ENCODE peak calls at places on chromosomes 4 and X, in seven cellular contexts. One of them, this sample, is unnamed.

GRCh38 chrX:18194688-18195087 is 26.0 kb downstream of the BEND2 start:
- DNase-seq in ovary: no peak
- DNase-seq in PC-3: no peak
- DNase-seq in left lung: no peak
- DNase-seq in tibial nerve: no peak
- DNase-seq in dorsolateral prefrontal cortex: no peak
- DNase-seq in thyroid gland: no peak
- DNase-seq in this sample: no peak

GRCh38 chr4:4575284-4576211 is 33.7 kb upstream of the STX18 start:
- DNase-seq in left lung: peak
- DNase-seq in ovary: peak
- DNase-seq in dorsolateral prefrontal cortex: no peak
- DNase-seq in thyroid gland: peak
- DNase-seq in tibial nerve: no peak
- DNase-seq in PC-3: peak
- DNase-seq in this sample: peak

GRCh38 chrX:49079489-49080428 is at the start of gene WDR45:
- DNase-seq in dorsolateral prefrontal cortex: peak
- DNase-seq in tibial nerve: peak
- DNase-seq in ovary: peak
- DNase-seq in thyroid gland: peak
- DNase-seq in left lung: peak
- DNase-seq in PC-3: peak
- DNase-seq in this sample: peak

GRCh38 chr4:126705271-126705670 is 927.5 kb upstream of the INTU start:
- DNase-seq in PC-3: no peak
- DNase-seq in tibial nerve: no peak
- DNase-seq in left lung: no peak
- DNase-seq in ovary: no peak
- DNase-seq in dorsolateral prefrontal cortex: no peak
- DNase-seq in thyroid gland: no peak
- DNase-seq in this sample: no peak

GRCh38 chr4:108325561-108325960 is 156.8 kb upstream of the LEF1 start:
- DNase-seq in thyroid gland: no peak
- DNase-seq in ovary: no peak
- DNase-seq in dorsolateral prefrontal cortex: no peak
- DNase-seq in PC-3: no peak
- DNase-seq in tibial nerve: no peak
- DNase-seq in left lung: no peak
- DNase-seq in this sample: no peak

GRCh38 chr4:157114671-157115070 is 38.7 kb downstream of the GLRB start:
- DNase-seq in ovary: no peak
- DNase-seq in PC-3: no peak
- DNase-seq in left lung: no peak
- DNase-seq in tibial nerve: no peak
- DNase-seq in thyroid gland: no peak
- DNase-seq in dorsolateral prefrontal cortex: no peak
- DNase-seq in this sample: no peak

GRCh38 chrX:129534816-129535578 is 5.1 kb upstream of the OCRL start:
- DNase-seq in thyroid gland: no peak
- DNase-seq in left lung: no peak
- DNase-seq in dorsolateral prefrontal cortex: no peak
- DNase-seq in tibial nerve: no peak
- DNase-seq in PC-3: peak
- DNase-seq in ovary: no peak
- DNase-seq in this sample: no peak

GRCh38 chr4:70530997-70531396 is 12.6 kb downstream of the AMTN start:
- DNase-seq in tibial nerve: no peak
- DNase-seq in PC-3: no peak
- DNase-seq in thyroid gland: no peak
- DNase-seq in ovary: no peak
- DNase-seq in dorsolateral prefrontal cortex: no peak
- DNase-seq in left lung: no peak
- DNase-seq in this sample: peak

GRCh38 chrX:67104982-67105757 is 438.7 kb upstream of the AR start:
- DNase-seq in tibial nerve: peak
- DNase-seq in left lung: no peak
- DNase-seq in thyroid gland: peak
- DNase-seq in ovary: peak
- DNase-seq in PC-3: no peak
- DNase-seq in dorsolateral prefrontal cortex: no peak
- DNase-seq in this sample: no peak

GRCh38 chrX:67100031-67100884 is 443.6 kb upstream of the AR start:
- DNase-seq in PC-3: no peak
- DNase-seq in tibial nerve: no peak
- DNase-seq in ovary: no peak
- DNase-seq in left lung: no peak
- DNase-seq in thyroid gland: no peak
- DNase-seq in dorsolateral prefrontal cortex: no peak
- DNase-seq in this sample: no peak

GRCh38 chrX:67105758-67106116 is 438.1 kb upstream of the AR start:
- DNase-seq in left lung: no peak
- DNase-seq in thyroid gland: no peak
- DNase-seq in tibial nerve: no peak
- DNase-seq in PC-3: no peak
- DNase-seq in dorsolateral prefrontal cortex: no peak
- DNase-seq in ovary: no peak
- DNase-seq in this sample: no peak
- H3K27ac ChIP-seq in left lung: no peak
- H3K27ac ChIP-seq in thyroid gland: no peak
- H3K27ac ChIP-seq in tibial nerve: no peak
- H3K27ac ChIP-seq in PC-3: no peak
- H3K27ac ChIP-seq in dorsolateral prefrontal cortex: no peak
- H3K27ac ChIP-seq in ovary: no peak
- H3K27ac ChIP-seq in this sample: no peak

GRCh38 chrX:131830400-131831184 is 192.5 kb upstream of the STK26 start:
- DNase-seq in dorsolateral prefrontal cortex: peak
- DNase-seq in tibial nerve: peak
- DNase-seq in PC-3: peak
- DNase-seq in ovary: peak
- DNase-seq in left lung: peak
- DNase-seq in thyroid gland: peak
- DNase-seq in this sample: peak

GRCh38 chrX:131826572-131826971 is 196.5 kb upstream of the STK26 start:
- DNase-seq in tibial nerve: no peak
- DNase-seq in thyroid gland: no peak
- DNase-seq in PC-3: no peak
- DNase-seq in ovary: no peak
- DNase-seq in dorsolateral prefrontal cortex: no peak
- DNase-seq in left lung: no peak
- DNase-seq in this sample: no peak

GRCh38 chrX:131831185-131831520 is 191.9 kb upstream of the STK26 start:
- DNase-seq in ovary: no peak
- DNase-seq in PC-3: no peak
- DNase-seq in thyroid gland: no peak
- DNase-seq in tibial nerve: no peak
- DNase-seq in left lung: no peak
- DNase-seq in dorsolateral prefrontal cortex: no peak
- DNase-seq in this sample: no peak

GRCh38 chrX:131828482-131828881 is 194.6 kb upstream of the STK26 start:
- DNase-seq in thyroid gland: no peak
- DNase-seq in PC-3: no peak
- DNase-seq in left lung: no peak
- DNase-seq in dorsolateral prefrontal cortex: no peak
- DNase-seq in ovary: no peak
- DNase-seq in tibial nerve: no peak
- DNase-seq in this sample: no peak

DNA sequence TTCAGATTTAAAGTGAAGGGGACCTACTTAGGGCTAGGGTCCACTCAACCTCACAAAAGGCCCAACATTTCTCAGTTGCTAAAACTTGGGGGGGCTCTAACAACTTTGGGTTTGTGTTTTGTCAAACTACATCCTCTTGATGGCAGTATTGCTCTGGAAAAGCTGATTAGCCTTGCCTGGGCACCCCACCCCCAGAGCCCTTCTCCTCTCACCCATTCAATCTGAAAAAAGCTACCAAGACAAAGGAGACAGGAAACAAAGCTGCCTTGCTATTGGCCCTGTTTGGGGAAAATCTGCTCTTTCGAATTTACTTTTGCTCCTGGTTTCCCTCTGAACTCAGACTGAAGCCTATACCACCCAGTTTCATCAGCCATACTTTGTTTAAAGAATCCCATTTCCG is 195.2 kb upstream of the STK26 start:
- DNase-seq in dorsolateral prefrontal cortex: no peak
- DNase-seq in tibial nerve: no peak
- DNase-seq in PC-3: peak
- DNase-seq in ovary: no peak
- DNase-seq in thyroid gland: no peak
- DNase-seq in left lung: no peak
- DNase-seq in this sample: peak
- TF ChIP-seq CTCF in dorsolateral prefrontal cortex: no peak
- TF ChIP-seq CTCF in tibial nerve: no peak
- TF ChIP-seq CTCF in PC-3: peak
- TF ChIP-seq CTCF in ovary: no peak
- TF ChIP-seq CTCF in thyroid gland: no peak
- TF ChIP-seq CTCF in left lung: no peak
- TF ChIP-seq CTCF in this sample: peak

GRCh38 chr4:183801460-183802168 is 103.5 kb upstream of the STOX2 start:
- DNase-seq in ovary: no peak
- DNase-seq in dorsolateral prefrontal cortex: no peak
- DNase-seq in left lung: peak
- DNase-seq in PC-3: no peak
- DNase-seq in thyroid gland: peak
- DNase-seq in tibial nerve: no peak
- DNase-seq in this sample: peak

GRCh38 chr4:183797445-183798248 is 107.5 kb upstream of the STOX2 start:
- DNase-seq in tibial nerve: no peak
- DNase-seq in thyroid gland: peak
- DNase-seq in PC-3: no peak
- DNase-seq in dorsolateral prefrontal cortex: no peak
- DNase-seq in left lung: peak
- DNase-seq in ovary: peak
- DNase-seq in this sample: peak

GRCh38 chr4:183797041-183797444 is 108.1 kb upstream of the STOX2 start:
- DNase-seq in dorsolateral prefrontal cortex: no peak
- DNase-seq in left lung: peak
- DNase-seq in ovary: peak
- DNase-seq in thyroid gland: peak
- DNase-seq in PC-3: no peak
- DNase-seq in tibial nerve: no peak
- DNase-seq in this sample: no peak

GRCh38 chr4:183798921-183799307 is 106.2 kb upstream of the STOX2 start:
- DNase-seq in left lung: no peak
- DNase-seq in tibial nerve: no peak
- DNase-seq in ovary: no peak
- DNase-seq in PC-3: no peak
- DNase-seq in thyroid gland: peak
- DNase-seq in dorsolateral prefrontal cortex: no peak
- DNase-seq in this sample: peak

GRCh38 chr4:183798249-183798920 is 106.7 kb upstream of the STOX2 start:
- DNase-seq in left lung: no peak
- DNase-seq in PC-3: no peak
- DNase-seq in dorsolateral prefrontal cortex: no peak
- DNase-seq in ovary: no peak
- DNase-seq in thyroid gland: peak
- DNase-seq in tibial nerve: no peak
- DNase-seq in this sample: peak
- H3K4me3 ChIP-seq in left lung: peak
- H3K4me3 ChIP-seq in PC-3: no peak
- H3K4me3 ChIP-seq in dorsolateral prefrontal cortex: peak
- H3K4me3 ChIP-seq in ovary: peak
- H3K4me3 ChIP-seq in thyroid gland: peak
- H3K4me3 ChIP-seq in tibial nerve: peak
- H3K4me3 ChIP-seq in this sample: peak

GRCh38 chr4:3218824-3219760 is 29.9 kb upstream of the MSANTD1 start:
- DNase-seq in PC-3: no peak
- DNase-seq in tibial nerve: no peak
- DNase-seq in left lung: peak
- DNase-seq in thyroid gland: no peak
- DNase-seq in ovary: no peak
- DNase-seq in dorsolateral prefrontal cortex: no peak
- DNase-seq in this sample: no peak
- H3K27ac ChIP-seq in PC-3: no peak
- H3K27ac ChIP-seq in tibial nerve: no peak
- H3K27ac ChIP-seq in left lung: no peak
- H3K27ac ChIP-seq in thyroid gland: no peak
- H3K27ac ChIP-seq in ovary: no peak
- H3K27ac ChIP-seq in dorsolateral prefrontal cortex: no peak
- H3K27ac ChIP-seq in this sample: no peak

DNA sequence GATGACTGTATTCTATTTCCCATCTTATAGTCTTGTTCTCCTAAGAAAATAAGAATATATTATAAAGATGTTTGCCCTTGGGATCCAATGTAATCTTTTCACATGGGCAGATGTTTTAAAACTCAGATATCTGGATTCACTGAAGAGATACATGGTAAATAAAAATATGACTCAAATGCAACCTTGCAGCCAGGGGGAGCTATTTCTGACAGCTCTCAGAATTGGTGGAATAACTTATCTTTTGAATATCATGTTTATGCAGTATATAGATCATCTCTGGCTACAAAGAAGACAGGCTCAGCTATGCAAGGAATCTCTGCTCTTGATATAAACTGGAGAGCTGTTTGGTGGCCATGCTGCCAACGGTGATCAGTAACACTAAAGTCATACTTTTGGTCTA is 274.7 kb downstream of the GLUD2 start:
- DNase-seq in PC-3: peak
- DNase-seq in left lung: no peak
- DNase-seq in thyroid gland: no peak
- DNase-seq in ovary: no peak
- DNase-seq in tibial nerve: no peak
- DNase-seq in dorsolateral prefrontal cortex: no peak
- DNase-seq in this sample: no peak
- TF ChIP-seq CTCF in PC-3: peak
- TF ChIP-seq CTCF in left lung: no peak
- TF ChIP-seq CTCF in thyroid gland: no peak
- TF ChIP-seq CTCF in ovary: no peak
- TF ChIP-seq CTCF in tibial nerve: no peak
- TF ChIP-seq CTCF in dorsolateral prefrontal cortex: no peak
- TF ChIP-seq CTCF in this sample: peak

DNA sequence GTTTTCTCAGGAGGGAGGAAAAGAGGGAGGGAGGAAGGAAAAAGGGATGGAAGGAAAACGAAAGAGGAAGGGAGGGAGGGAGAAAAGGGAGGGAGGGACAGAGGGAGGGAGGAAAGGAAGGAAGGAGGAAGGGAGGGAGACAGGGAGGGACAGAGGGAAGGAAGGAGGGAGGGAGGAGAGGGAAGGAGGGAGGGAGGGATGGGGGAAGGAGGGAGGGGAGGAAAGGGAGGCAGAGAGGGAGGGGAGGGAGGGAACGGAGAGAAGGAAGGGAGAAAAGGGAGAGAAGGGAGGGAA is 15.4 kb downstream of the DHRSX start:
- DNase-seq in tibial nerve: no peak
- DNase-seq in dorsolateral prefrontal cortex: no peak
- DNase-seq in left lung: no peak
- DNase-seq in PC-3: no peak
- DNase-seq in thyroid gland: no peak
- DNase-seq in ovary: no peak
- DNase-seq in this sample: no peak
- H3K4me3 ChIP-seq in tibial nerve: peak
- H3K4me3 ChIP-seq in dorsolateral prefrontal cortex: peak
- H3K4me3 ChIP-seq in left lung: no peak
- H3K4me3 ChIP-seq in PC-3: no peak
- H3K4me3 ChIP-seq in thyroid gland: no peak
- H3K4me3 ChIP-seq in ovary: peak
- H3K4me3 ChIP-seq in this sample: no peak

GRCh38 chr4:39542633-39543393 is 15.6 kb upstream of the UGDH start:
- DNase-seq in dorsolateral prefrontal cortex: no peak
- DNase-seq in tibial nerve: no peak
- DNase-seq in ovary: no peak
- DNase-seq in left lung: no peak
- DNase-seq in PC-3: peak
- DNase-seq in thyroid gland: no peak
- DNase-seq in this sample: no peak
- H3K27ac ChIP-seq in dorsolateral prefrontal cortex: no peak
- H3K27ac ChIP-seq in tibial nerve: no peak
- H3K27ac ChIP-seq in ovary: no peak
- H3K27ac ChIP-seq in left lung: no peak
- H3K27ac ChIP-seq in PC-3: peak
- H3K27ac ChIP-seq in thyroid gland: no peak
- H3K27ac ChIP-seq in this sample: no peak

GRCh38 chr4:109928327-109929045 is 15.8 kb downstream of the EGF start:
- DNase-seq in ovary: no peak
- DNase-seq in tibial nerve: no peak
- DNase-seq in thyroid gland: no peak
- DNase-seq in left lung: no peak
- DNase-seq in dorsolateral prefrontal cortex: no peak
- DNase-seq in PC-3: no peak
- DNase-seq in this sample: no peak
- TF ChIP-seq CTCF in ovary: no peak
- TF ChIP-seq CTCF in tibial nerve: no peak
- TF ChIP-seq CTCF in thyroid gland: no peak
- TF ChIP-seq CTCF in left lung: no peak
- TF ChIP-seq CTCF in dorsolateral prefrontal cortex: no peak
- TF ChIP-seq CTCF in PC-3: no peak
- TF ChIP-seq CTCF in this sample: no peak

This sample was measured in endodermal cell.